ENCODE peak calls at places on chromosomes 13 and 19, in five cellular contexts. E is H9, W is neuronal stem cell, L is mesendoderm, R is mesenchymal stem cell. Y is an unnamed sample.

GRCh38 chr13:66689037-66689619 is 541.0 kb downstream of the PCDH9 start:
- DNase-seq in E (no peak), W (no peak), L (peak), R (peak), Y (no peak)

GRCh38 chr19:31880283-31880682 is 465.1 kb upstream of the ZNF507 start:
- DNase-seq in E (no peak), W (no peak), L (no peak), R (no peak), Y (no peak)

GRCh38 chr19:5251096-5252065 is 89.2 kb downstream of the PTPRS start:
- DNase-seq in E (peak), W (no peak), L (peak), R (no peak), Y (no peak)

GRCh38 chr13:99731747-99732146 is 230.5 kb downstream of the TM9SF2 start:
- DNase-seq in E (no peak), W (no peak), L (peak), R (no peak), Y (no peak)

GRCh38 chr13:99307648-99308339 is 595 bp upstream of the GPR183 start:
- DNase-seq in E (no peak), W (no peak), L (peak), R (peak), Y (peak)

GRCh38 chr19:40279761-40280607 is 5.2 kb downstream of the AKT2 start:
- DNase-seq in E (no peak), W (no peak), L (peak), R (no peak), Y (no peak)

GRCh38 chr13:111947026-111947810 is 119.7 kb upstream of the SOX1 start:
- DNase-seq in E (peak), W (no peak), L (no peak), R (no peak), Y (no peak)

GRCh38 chr13:106182404-106182803 is 353.1 kb downstream of the EFNB2 start:
- DNase-seq in E (no peak), W (no peak), L (peak), R (peak), Y (peak)

GRCh38 chr19:10424011-10424637 is 3.8 kb downstream of the PDE4A start:
- DNase-seq in E (peak), W (peak), L (peak), R (peak), Y (peak)

GRCh38 chr13:42703740-42704139 is 77.6 kb upstream of the FAM216B start:
- DNase-seq in E (no peak), W (no peak), L (no peak), R (no peak), Y (no peak)

GRCh38 chr19:49799798-49800376 is 13.2 kb downstream of the FUZ start:
- DNase-seq in E (peak), W (no peak), L (peak), R (no peak), Y (no peak)

GRCh38 chr13:113138792-113139551 is 16.4 kb downstream of the F10 start:
- DNase-seq in E (peak), W (no peak), L (no peak), R (no peak), Y (no peak)

GRCh38 chr13:71306821-71307220 is 560.2 kb downstream of the DACH1 start:
- DNase-seq in E (no peak), W (peak), L (peak), R (no peak), Y (no peak)

GRCh38 chr19:19217110-19217509 is 5.4 kb downstream of the NCAN start:
- DNase-seq in E (peak), W (no peak), L (peak), R (peak), Y (peak)

GRCh38 chr13:64073203-64073602 is 2657.6 kb upstream of the PCDH20 start:
- DNase-seq in E (no peak), W (no peak), L (no peak), R (no peak), Y (no peak)

GRCh38 chr19:16088351-16088984 is 12.2 kb downstream of the TPM4 start:
- DNase-seq in E (no peak), W (no peak), L (no peak), R (no peak), Y (no peak)

GRCh38 chr13:23411706-23412105 is 21.8 kb downstream of the SACS start:
- DNase-seq in E (no peak), W (no peak), L (no peak), R (no peak), Y (no peak)

GRCh38 chr19:49491804-49492572 is 4.2 kb upstream of the RPS11 start:
- DNase-seq in E (no peak), W (no peak), L (no peak), R (no peak), Y (no peak)

GRCh38 chr13:93875527-93875926 is 604.0 kb downstream of the DCT start:
- DNase-seq in E (no peak), W (no peak), L (no peak), R (no peak), Y (peak)

GRCh38 chr13:87981416-87981815 is 310.2 kb downstream of the SLITRK5 start:
- DNase-seq in E (no peak), W (no peak), L (no peak), R (no peak), Y (no peak)

GRCh38 chr19:18131841-18132596 is 20.9 kb upstream of the PIK3R2 start:
- DNase-seq in E (peak), W (no peak), L (no peak), R (no peak), Y (no peak)

GRCh38 chr19:10288662-10289166 is 1.0 kb upstream of the ICAM5 start:
- DNase-seq in E (peak), W (no peak), L (peak), R (peak), Y (peak)

GRCh38 chr13:91270031-91270430 is 77.5 kb upstream of the MIR17HG start:
- DNase-seq in E (no peak), W (no peak), L (peak), R (peak), Y (no peak)

GRCh38 chr13:109214393-109214792 is 572.0 kb downstream of the IRS2 start:
- DNase-seq in E (no peak), W (no peak), L (no peak), R (no peak), Y (peak)

GRCh38 chr13:20369886-20370361 is 137.8 kb upstream of the GJB6 start:
- DNase-seq in E (no peak), W (no peak), L (no peak), R (no peak), Y (no peak)

GRCh38 chr13:112943309-112944125 is 25.5 kb upstream of the MCF2L start:
- DNase-seq in E (peak), W (peak), L (peak), R (peak), Y (peak)

GRCh38 chr13:106527806-106528205 is 7.7 kb downstream of the EFNB2 start:
- DNase-seq in E (no peak), W (no peak), L (no peak), R (no peak), Y (no peak)

GRCh38 chr13:45256254-45256653 is 55.4 kb upstream of the KCTD4 start:
- DNase-seq in E (no peak), W (no peak), L (no peak), R (no peak), Y (no peak)

GRCh38 chr19:18526316-18526715 is 4.4 kb upstream of the ELL start:
- DNase-seq in E (no peak), W (no peak), L (no peak), R (no peak), Y (no peak)

GRCh38 chr19:38496603-38497487 is 63.4 kb downstream of the RYR1 start:
- DNase-seq in E (no peak), W (no peak), L (no peak), R (no peak), Y (no peak)

DNA sequence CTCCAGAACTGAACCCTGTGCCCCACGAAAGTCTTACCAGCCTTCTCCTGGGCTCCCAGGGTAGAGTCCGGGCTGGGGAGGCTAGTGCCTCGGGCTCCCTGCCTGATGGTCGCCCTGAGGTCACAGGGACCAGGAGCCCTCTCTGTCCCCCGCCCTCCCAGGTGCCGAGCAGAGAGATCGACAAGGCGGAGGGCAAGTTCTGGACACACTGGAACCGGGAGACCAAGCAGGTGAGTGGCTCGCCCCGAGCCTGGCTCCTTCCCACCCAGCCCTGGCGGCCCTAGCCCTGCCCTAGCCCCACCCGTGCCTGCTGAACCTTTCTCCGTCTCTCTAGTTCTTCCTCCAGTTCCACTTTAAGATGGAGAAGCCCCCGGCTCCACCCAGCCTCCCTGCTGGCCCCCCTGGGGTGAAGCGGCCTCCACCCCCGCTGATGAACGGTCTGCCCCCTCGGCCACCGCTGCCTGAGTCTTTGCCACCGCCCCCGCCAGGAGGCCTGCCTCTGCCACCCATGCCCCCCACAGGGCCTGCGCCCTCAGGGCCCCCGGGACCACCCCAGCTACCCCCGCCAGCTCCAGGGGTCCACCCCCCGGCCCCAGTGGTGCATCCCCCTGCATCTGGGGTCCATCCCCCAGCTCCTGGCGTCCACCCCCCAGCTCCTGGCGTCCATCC is 1.6 kb upstream of the AMH start:
- DNase-seq in E (no peak), W (no peak), L (no peak), R (no peak), Y (no peak)
- H4K8ac ChIP-seq in E (no peak), W (no peak), L (no peak), R (no peak), Y (no peak)

DNA sequence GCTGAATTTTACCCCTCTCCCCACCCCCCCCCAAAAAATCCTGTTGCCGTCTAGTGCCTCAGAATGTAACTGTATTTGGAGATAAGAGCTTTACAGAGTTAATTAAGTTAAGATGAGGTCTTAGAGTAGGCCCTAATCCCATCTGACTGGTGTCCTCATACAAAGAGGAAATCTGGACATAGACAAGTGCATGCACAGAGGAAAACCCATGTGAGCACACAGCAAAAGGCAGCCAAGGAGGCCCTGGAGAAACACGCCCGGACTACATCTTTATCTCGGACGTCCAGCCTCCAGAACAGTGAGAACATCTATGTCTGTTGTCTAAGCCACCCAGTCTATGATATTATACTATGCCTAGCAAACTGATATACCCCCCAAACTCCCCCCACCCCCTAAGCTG is 193.8 kb downstream of the KATNAL1 start:
- DNase-seq in E (no peak), W (no peak), L (no peak), R (no peak), Y (no peak)
- H4K8ac ChIP-seq in E (no peak), W (no peak), L (no peak), R (no peak), Y (no peak)

DNA sequence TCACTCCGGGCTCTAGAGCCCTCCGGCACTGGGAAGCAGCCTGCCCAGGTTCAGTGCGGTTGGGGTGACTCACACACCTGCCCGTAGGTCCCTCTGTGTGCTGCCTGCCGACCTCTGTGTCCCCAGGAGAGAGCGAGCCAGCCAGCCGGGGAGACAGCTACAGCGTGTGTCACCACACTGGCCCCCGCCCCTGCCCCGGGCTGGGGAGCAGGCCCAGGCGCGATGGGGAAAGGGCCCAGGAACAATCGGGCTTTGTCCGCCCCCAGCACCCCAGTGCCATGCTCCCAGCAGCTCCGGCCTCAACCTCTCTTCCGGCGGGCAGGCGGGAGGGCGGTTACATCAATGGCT is at the start of gene KLK6:
- DNase-seq in E (peak), W (no peak), L (no peak), R (no peak), Y (no peak)
- H4K8ac ChIP-seq in E (no peak), W (peak), L (no peak), R (no peak), Y (no peak)

GRCh38 chr19:12788682-12789097 is 2.6 kb upstream of the JUNB start:
- DNase-seq in E (peak), W (no peak), L (peak), R (peak), Y (peak)
- H4K8ac ChIP-seq in E (no peak), W (no peak), L (no peak), R (peak), Y (peak)

DNA sequence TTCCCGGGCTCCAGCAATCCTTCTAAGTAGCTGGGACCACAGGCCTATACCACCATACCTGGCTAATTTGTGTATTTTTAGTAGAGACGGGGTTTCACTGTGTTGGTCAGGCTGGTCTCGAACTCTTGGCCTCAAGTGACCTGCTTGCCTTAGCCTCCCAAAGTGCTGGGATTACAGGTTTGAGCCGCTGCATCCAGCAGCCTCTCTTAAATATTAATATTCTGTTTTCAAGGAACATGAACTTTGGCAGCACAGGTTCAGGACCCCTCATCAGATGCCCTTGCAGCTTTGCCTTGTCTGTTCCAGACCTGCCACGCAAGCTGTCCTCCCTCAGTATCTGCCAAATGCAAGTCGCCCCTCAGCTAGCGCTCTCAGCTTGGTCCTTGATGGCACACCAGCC is 166.8 kb downstream of the KCTD15 start:
- DNase-seq in E (no peak), W (no peak), L (no peak), R (no peak), Y (no peak)
- H4K8ac ChIP-seq in E (no peak), W (no peak), L (no peak), R (no peak), Y (no peak)

GRCh38 chr19:12675940-12676339 is 5.7 kb downstream of the DHPS start:
- DNase-seq in E (no peak), W (no peak), L (no peak), R (no peak), Y (no peak)

GRCh38 chr19:12675377-12675776 is 6.3 kb downstream of the DHPS start:
- DNase-seq in E (no peak), W (no peak), L (no peak), R (no peak), Y (no peak)

GRCh38 chr19:12676928-12677327 is 4.8 kb downstream of the DHPS start:
- DNase-seq in E (no peak), W (no peak), L (no peak), R (no peak), Y (no peak)

GRCh38 chr19:12672744-12673143 is 6.1 kb downstream of the WDR83 start:
- DNase-seq in E (no peak), W (no peak), L (no peak), R (no peak), Y (no peak)

DNA sequence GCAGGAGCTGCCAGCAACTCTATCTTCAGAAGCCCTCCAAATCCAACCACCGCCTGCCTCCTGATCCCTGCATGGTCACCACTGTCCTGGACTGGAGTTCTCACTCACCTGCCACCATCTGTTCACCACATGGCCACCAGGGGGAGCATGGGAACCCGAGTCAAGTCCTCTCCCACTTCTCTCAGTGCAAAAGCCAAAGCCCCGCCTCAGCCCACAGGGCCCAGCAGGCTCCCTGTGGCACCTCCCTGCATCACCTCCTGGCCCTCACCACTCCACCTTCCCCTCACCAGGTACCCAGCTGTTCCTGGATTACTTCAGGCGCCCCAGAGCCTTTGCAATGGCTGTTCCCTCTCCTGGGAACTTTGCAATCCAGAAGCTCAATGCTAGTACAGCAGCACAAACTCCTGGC is 5.3 kb downstream of the DHPS start:
- DNase-seq in E (peak), W (peak), L (peak), R (peak), Y (peak)
- H4K8ac ChIP-seq in E (no peak), W (no peak), L (no peak), R (no peak), Y (no peak)

DNA sequence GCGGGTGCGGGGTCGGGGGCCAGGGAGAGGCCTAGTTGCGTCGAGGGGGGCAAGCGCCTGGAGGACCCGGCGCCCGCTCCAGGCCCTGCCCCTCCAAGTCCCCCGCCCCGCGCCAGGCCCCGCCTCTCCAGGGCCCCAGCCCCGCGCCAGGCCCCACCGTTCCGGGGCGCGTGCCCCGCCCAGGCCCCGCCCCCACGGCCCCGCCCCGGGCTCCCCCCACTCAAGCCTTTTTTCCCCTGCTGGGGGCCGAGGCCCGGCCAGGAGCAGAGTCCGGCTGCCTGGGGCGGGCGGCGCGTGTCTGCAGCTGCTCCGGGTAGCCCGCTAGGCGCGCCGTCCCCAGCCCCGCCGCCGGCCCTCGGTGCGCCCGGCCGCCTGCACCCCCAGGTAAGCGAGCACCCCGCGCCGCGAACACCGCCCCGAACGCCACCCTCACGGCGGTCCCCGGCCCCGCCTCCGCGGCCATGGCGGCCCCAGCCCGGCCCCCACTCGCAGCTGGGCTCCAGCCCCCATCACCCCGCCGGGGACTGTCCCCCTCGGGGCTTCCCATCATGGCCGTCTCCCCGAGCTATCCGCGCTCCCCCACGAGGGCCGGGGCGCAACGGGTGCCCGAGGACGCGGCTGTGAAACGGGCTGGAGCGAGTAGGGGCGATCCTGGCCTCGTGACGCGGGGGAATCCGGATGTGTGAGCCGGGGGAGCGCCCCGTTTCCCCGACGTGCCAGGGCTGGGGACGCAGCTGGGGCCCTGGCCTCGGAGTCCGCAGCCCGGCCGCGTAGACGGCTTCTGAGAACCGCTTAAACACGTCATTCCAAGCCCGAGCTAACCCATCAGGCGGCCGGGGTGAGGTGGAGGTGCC is at the start of gene CERS4:
- DNase-seq in E (peak), W (peak), L (peak), R (peak), Y (peak)
- H4K8ac ChIP-seq in E (no peak), W (peak), L (peak), R (peak), Y (peak)

DNA sequence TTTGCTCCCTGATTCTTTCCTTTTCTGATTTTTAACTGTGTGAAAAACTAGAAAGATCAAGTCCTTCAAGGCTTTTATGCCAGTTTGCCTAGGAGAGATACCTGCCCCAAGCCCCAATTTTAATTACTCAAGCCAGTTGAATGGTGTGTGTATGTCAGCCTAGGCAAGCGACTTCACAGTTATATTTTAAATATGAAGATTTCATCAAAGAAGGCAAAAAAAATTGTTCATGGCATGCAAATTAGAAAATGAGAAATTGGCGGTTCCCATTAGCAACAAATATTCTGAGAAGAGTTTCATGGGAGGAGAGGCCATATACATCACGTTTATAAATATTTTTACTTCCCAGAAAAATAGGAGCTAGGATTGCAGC is 167.6 kb downstream of the SLC7A1 start:
- DNase-seq in E (no peak), W (no peak), L (no peak), R (no peak), Y (no peak)
- H4K8ac ChIP-seq in E (no peak), W (no peak), L (no peak), R (no peak), Y (no peak)

GRCh38 chr19:55493650-55494171 is 5.5 kb downstream of the SSC5D start:
- DNase-seq in E (no peak), W (no peak), L (no peak), R (no peak), Y (no peak)
- H4K8ac ChIP-seq in E (no peak), W (no peak), L (no peak), R (peak), Y (peak)

Y was measured in IMR-90.